ENCODE peak calls at places on chromosomes 2 and 18, in four cellular contexts. I is K562, K is A549, U is H1. L is an unnamed sample.

GRCh38 chr2:14016289-14016955 is 616.1 kb upstream of the LRATD1 start:
- DNase-seq in I (no peak), K (no peak), U (no peak), L (no peak)

GRCh38 chr2:213175673-213176247 is 24.3 kb upstream of the IKZF2 start:
- DNase-seq in I (no peak), K (no peak), U (no peak), L (no peak)

GRCh38 chr18:23632615-23633014 is 30.1 kb downstream of the ANKRD29 start:
- DNase-seq in I (no peak), K (no peak), U (no peak), L (no peak)

GRCh38 chr2:23250371-23250770 is 134.6 kb upstream of the KLHL29 start:
- DNase-seq in I (no peak), K (no peak), U (no peak), L (no peak)

GRCh38 chr2:163656622-163657021 is 79.2 kb downstream of the FIGN start:
- DNase-seq in I (no peak), K (no peak), U (no peak), L (no peak)

GRCh38 chr2:24945907-24946306 is 25.8 kb downstream of the DNAJC27 start:
- DNase-seq in I (no peak), K (no peak), U (no peak), L (no peak)

GRCh38 chr18:3661989-3662388 is 212.0 kb downstream of the TGIF1 start:
- DNase-seq in I (no peak), K (no peak), U (no peak), L (no peak)

GRCh38 chr18:24427484-24427883 is 1.0 kb downstream of the IMPACT start:
- DNase-seq in I (no peak), K (no peak), U (no peak), L (no peak)

GRCh38 chr2:83742117-83742782 is 716.8 kb downstream of the SUCLG1 start:
- DNase-seq in I (no peak), K (no peak), U (no peak), L (no peak)

GRCh38 chr2:219525533-219526232 is 11.4 kb downstream of the ASIC4 start:
- DNase-seq in I (peak; percentile 71), K (no peak), U (no peak), L (no peak)

GRCh38 chr2:28341208-28341891 is 51.3 kb upstream of the FOSL2 start:
- DNase-seq in I (no peak), K (no peak), U (no peak), L (no peak)

GRCh38 chr2:181778621-181779195 is 98.4 kb upstream of the NEUROD1 start:
- DNase-seq in I (no peak), K (no peak), U (no peak), L (no peak)

GRCh38 chr2:179991344-179991743 is 15.8 kb downstream of the CWC22 start:
- DNase-seq in I (no peak), K (no peak), U (no peak), L (peak; percentile 32)

GRCh38 chr2:86563650-86564061 is 413 bp upstream of the CHMP3 start:
- DNase-seq in I (no peak), K (no peak), U (no peak), L (no peak)

GRCh38 chr2:102606353-102606752 is 13.0 kb upstream of the SLC9A2 start:
- DNase-seq in I (no peak), K (no peak), U (no peak), L (no peak)

GRCh38 chr2:161625314-161625919 is 1.2 kb downstream of the SLC4A10 start:
- DNase-seq in I (no peak), K (no peak), U (peak; percentile 75), L (peak; percentile 66)

DNA sequence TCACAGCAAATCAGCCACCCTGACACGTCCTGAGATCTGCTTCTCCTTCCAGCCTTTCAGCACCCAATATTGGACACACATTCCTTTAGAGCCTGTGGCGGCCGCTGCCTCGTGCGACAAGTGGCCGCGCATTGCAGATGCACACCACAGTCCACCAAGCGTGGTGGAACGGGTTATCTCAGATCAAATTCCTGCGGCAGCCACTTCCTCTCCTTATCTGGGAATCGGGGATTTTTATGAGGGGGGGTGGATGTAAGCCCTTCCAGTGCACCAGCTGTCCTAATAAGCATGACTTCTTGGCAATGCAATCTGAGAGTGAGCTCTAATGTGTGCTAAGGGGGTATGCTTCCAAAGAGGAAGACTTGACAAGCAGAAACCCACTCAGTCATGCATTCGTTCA is 18.3 kb upstream of the BMP10 start:
- DNase-seq in I (no peak), K (no peak), U (no peak), L (no peak)
- TF ChIP-seq JUN in I (no peak), K (no peak), U (no peak), L (no peak)

GRCh38 chr18:69843047-69843446 is 104.6 kb downstream of the CD226 start:
- DNase-seq in I (no peak), K (no peak), U (no peak), L (no peak)

GRCh38 chr18:69840445-69840844 is 107.2 kb downstream of the CD226 start:
- DNase-seq in I (no peak), K (no peak), U (no peak), L (no peak)

GRCh38 chr18:69839989-69840388 is 107.7 kb downstream of the CD226 start:
- DNase-seq in I (no peak), K (no peak), U (no peak), L (no peak)

GRCh38 chr18:69844656-69845055 is 103.0 kb downstream of the CD226 start:
- DNase-seq in I (no peak), K (no peak), U (no peak), L (no peak)

GRCh38 chr18:69845588-69846506 is 101.8 kb downstream of the CD226 start:
- DNase-seq in I (no peak), K (no peak), U (no peak), L (no peak)
- TF ChIP-seq CTCF in I (no peak), K (no peak), U (no peak), L (no peak)

DNA sequence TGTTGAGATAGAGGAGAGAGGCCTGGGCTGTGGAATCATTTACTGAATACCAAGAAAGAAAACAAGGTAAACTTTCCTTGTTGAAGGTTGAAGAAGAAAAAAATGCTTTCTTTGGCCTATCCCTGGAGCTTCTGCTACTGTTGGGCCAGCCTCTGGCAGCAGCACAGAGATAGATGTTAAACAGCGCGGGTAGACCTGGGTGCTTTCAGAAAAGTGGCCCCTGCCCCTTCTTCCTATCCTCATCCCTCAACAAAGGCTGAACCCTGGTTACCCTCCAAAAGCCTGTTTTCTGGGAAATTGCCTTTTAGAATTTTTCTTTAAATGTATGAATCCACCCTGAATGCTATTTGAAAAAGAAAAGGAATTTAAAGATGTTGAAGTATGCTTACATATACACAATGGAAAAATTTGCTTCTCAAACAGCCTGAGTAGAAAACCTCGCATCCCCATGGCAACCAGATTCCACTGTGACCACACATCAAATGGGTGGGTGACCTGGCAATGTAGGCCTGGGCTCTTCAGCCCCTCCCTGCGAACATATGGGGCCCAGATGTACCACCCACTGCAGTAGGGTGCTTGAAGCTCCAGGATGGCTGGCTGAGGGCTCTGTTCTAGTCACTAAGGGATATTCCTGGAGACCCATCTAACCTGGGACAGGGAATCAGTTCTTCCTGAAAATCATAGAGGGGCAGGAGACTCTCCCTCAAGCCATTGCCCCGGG is 23.4 kb upstream of the CHRNA1 start:
- DNase-seq in I (no peak), K (no peak), U (peak; percentile 70), L (peak; percentile 68)
- TF ChIP-seq JUN in I (no peak), K (no peak), U (no peak), L (no peak)

DNA sequence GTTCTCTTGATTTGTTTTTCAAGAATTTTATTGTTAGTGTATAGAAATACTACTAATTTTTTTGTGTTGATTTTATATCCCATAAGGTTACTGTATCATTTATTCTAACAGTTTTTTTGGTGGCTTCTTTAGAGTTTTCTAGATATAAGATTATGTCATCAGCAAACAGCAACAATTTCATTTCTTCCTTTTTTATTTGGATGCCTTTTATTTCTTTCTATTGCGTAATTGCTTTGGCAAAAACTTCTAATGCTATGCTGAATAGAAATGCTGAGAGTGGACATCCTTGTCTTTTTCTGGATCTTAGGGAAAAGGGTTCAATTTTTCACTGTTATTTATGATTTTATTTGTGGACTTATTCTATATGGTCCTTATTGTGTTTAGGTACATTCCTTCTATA is 298.8 kb downstream of the RPRM start:
- DNase-seq in I (no peak), K (no peak), U (no peak), L (no peak)
- TF ChIP-seq CTCF in I (no peak), K (no peak), U (no peak), L (no peak)